ENCODE peak calls at places on chromosomes 3 and 15, in six cellular contexts. Q is HepG2; A is esophagus muscularis mucosa; I is psoas muscle; B is tibial artery; S is CD8-positive, alpha-beta T cell. D is an unnamed sample.

GRCh38 chr3:147921044-147921443 is 511.9 kb downstream of the ZIC1 start:
- DNase-seq in B (no peak), A (no peak), S (no peak), I (no peak), Q (no peak), D (no peak)

GRCh38 chr3:181311186-181311585 is 321.6 kb upstream of the DNAJC19 start:
- DNase-seq in I (no peak), B (no peak), S (no peak), A (no peak), Q (no peak), D (no peak)

GRCh38 chr15:44676676-44677075 is 13.2 kb upstream of the SPG11 start:
- DNase-seq in I (no peak), S (peak; percentile 30), B (no peak), A (no peak), Q (no peak), D (no peak)

GRCh38 chr3:17027344-17027743 is 142.6 kb downstream of the PLCL2 start:
- DNase-seq in I (no peak), B (no peak), S (no peak), Q (no peak), A (no peak), D (no peak)

GRCh38 chr3:50365080-50365841 is 5.9 kb upstream of the TMEM115 start:
- DNase-seq in A (peak; percentile 94), B (peak; percentile 71), I (peak; percentile 79), Q (no peak), S (peak; percentile 98), D (peak; percentile 82)

GRCh38 chr3:153591566-153592221 is 429.7 kb downstream of the RAP2B start:
- DNase-seq in B (no peak), I (no peak), A (no peak), S (no peak), Q (no peak), D (no peak)

GRCh38 chr15:66505430-66505811 is 295 bp downstream of the ZWILCH start:
- DNase-seq in I (no peak), A (no peak), B (no peak), Q (no peak), S (no peak), D (no peak)

GRCh38 chr3:60490992-60491391 is 760.3 kb downstream of the FHIT start:
- DNase-seq in B (no peak), S (no peak), I (no peak), Q (no peak), A (no peak), D (no peak)

GRCh38 chr3:100647673-100648072 is 38.3 kb downstream of the ADGRG7 start:
- DNase-seq in Q (no peak), A (no peak), I (no peak), S (no peak), B (no peak), D (no peak)

GRCh38 chr3:132289311-132289710 is 27.9 kb upstream of the ACP3 start:
- DNase-seq in A (peak; percentile 72), S (no peak), Q (no peak), B (no peak), I (no peak), D (no peak)

GRCh38 chr3:53234841-53235232 is 21.0 kb downstream of the TKT start:
- DNase-seq in I (no peak), A (no peak), S (no peak), B (no peak), Q (no peak), D (no peak)

GRCh38 chr3:112092439-112093179 is 6.4 kb downstream of the C3orf52 start:
- DNase-seq in B (no peak), Q (no peak), S (no peak), I (no peak), A (no peak), D (no peak)

GRCh38 chr3:29683306-29683993 is 402.6 kb downstream of the RBMS3 start:
- DNase-seq in A (no peak), I (no peak), B (no peak), Q (no peak), S (no peak), D (no peak)

GRCh38 chr3:176647988-176648387 is 549.3 kb downstream of the TBL1XR1 start:
- DNase-seq in A (no peak), B (no peak), I (no peak), S (no peak), Q (no peak), D (no peak)

GRCh38 chr3:159840900-159841299 is 147.7 kb upstream of the IL12A start:
- DNase-seq in B (no peak), I (no peak), S (no peak), A (no peak), Q (no peak), D (no peak)

GRCh38 chr3:162390891-162391290 is 894.3 kb downstream of the OTOL1 start:
- DNase-seq in I (no peak), S (no peak), B (no peak), A (no peak), Q (no peak), D (no peak)

GRCh38 chr15:66935688-66936087 is 129.7 kb upstream of the SMAD3 start:
- DNase-seq in I (no peak), B (peak; percentile 14), A (no peak), Q (no peak), S (no peak), D (no peak)

GRCh38 chr15:80105193-80105984 is 45.9 kb downstream of the ZFAND6 start:
- DNase-seq in Q (no peak), S (no peak), I (no peak), A (no peak), B (no peak), D (no peak)

GRCh38 chr15:22257047-22257667 is 176.8 kb downstream of the OR4M2 start:
- DNase-seq in Q (no peak), B (no peak), I (no peak), A (no peak), S (no peak), D (no peak)

GRCh38 chr15:22259881-22260421 is 179.6 kb downstream of the OR4M2 start:
- DNase-seq in B (no peak), A (no peak), S (no peak), Q (no peak), I (no peak), D (no peak)

GRCh38 chr15:22253676-22254408 is 173.5 kb downstream of the OR4M2 start:
- DNase-seq in S (no peak), I (no peak), B (no peak), A (no peak), Q (no peak), D (no peak)

GRCh38 chr15:22258402-22259150 is 178.2 kb downstream of the OR4M2 start:
- DNase-seq in S (no peak), I (no peak), Q (no peak), B (no peak), A (no peak), D (no peak)

GRCh38 chr15:22257668-22258401 is 177.5 kb downstream of the OR4M2 start:
- DNase-seq in B (no peak), A (no peak), Q (no peak), I (no peak), S (no peak), D (no peak)
- H3K9me3 ChIP-seq in B (no peaks in the 10 kb centered on the region), A (no peaks in the 10 kb centered on the region), Q (no peaks in the 10 kb centered on the region), I (no peaks in the 10 kb centered on the region), S (no peaks in the 10 kb centered on the region), D (no peaks in the 10 kb centered on the region)

GRCh38 chr3:168844502-168845482 is 749.1 kb upstream of the GOLIM4 start:
- DNase-seq in I (no peak), A (no peak), Q (no peak), S (no peak), B (no peak), D (no peak)

GRCh38 chr3:168843481-168843880 is 747.8 kb upstream of the GOLIM4 start:
- DNase-seq in B (no peak), I (no peak), A (no peak), Q (no peak), S (no peak), D (no peak)

GRCh38 chr3:168850109-168850508 is 754.4 kb upstream of the GOLIM4 start:
- DNase-seq in Q (no peak), S (no peak), A (no peak), B (no peak), I (no peak), D (no peak)

DNA sequence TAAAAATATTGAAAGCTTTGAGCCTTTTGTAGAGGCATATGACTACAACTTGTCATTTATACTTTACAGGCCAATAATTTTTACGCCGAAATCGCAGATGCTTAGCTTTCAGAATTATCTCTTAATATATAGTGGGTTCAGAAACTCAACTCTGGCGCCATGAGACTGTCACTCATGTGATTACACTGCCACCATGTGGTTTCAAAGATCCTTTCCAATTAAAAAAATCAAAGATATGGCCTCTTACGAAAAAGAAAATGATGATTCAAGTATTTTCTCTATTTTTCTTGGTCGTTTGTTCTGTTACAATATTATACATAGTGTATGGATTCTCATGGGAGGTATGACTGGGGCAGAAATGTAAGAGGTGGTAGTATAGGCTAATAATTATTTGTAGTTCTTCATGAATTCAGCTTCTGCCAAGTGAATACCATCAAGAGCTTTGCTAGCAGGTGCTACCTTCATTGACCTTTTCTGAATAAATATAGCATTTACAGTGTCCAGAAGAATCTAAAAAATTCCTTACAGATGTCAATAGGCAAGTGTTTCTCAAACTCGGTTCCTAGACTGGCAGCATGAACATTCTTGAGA is 751.7 kb upstream of the GOLIM4 start:
- DNase-seq in Q (no peak), I (no peak), S (no peak), B (no peak), A (no peak), D (no peak)
- H3K4me3 ChIP-seq in Q (no peak overlapping the region), I (no peak overlapping the region), S (no peak overlapping the region), B (no peak overlapping the region), A (no peak overlapping the region), D (no peak overlapping the region)

DNA sequence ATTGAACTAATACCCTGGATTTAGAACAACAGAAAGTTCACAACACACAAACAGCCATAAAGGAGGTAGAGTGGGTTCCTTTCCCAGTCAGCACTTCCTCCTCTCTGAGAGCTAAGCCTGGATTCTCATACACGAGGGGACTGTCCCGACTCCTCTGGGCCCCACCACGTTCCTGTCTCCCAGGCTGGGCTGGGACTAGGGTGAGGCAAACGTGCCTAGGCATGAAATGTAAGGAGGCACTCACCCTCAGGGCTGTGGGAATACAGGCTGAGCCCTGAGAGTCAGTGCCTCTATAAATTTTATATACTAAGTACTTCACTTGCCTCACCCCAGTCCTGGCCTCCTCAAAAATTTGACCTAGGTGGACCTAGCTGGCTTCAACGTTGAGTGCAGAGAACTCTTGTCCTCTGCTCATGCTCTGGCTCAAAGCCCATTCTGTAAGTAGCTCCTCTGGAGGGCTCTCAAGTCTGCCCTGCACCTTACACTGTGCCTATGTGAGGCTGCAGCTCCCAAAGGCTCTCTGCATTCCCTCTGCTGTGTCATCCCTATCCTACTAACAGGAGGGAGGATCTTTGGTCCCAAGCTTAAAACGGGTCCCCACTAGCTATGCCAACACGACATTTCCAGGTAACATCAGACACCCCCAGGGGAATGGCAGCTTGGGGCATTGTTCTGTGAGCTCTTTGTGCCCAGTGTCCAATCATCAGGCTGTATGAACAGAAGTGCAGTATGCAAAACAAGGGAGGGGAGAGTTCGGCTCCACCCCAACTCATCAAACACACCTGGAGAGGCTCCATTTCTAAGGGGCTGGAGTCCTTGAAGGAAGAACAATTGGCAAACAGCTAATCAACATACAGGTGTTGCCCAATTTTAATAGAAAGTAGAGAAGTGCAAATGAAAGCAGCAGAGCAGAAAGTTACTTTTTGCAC is 233.2 kb downstream of the RPLP1 start:
- DNase-seq in A (no peak), S (no peak), B (no peak), I (no peak), Q (no peak), D (no peak)
- H3K9me3 ChIP-seq in A (no peaks in the 10 kb centered on the region), S (no peaks in the 10 kb centered on the region), B (no peaks in the 10 kb centered on the region), I (peaks cover 19% of the 10 kb centered on the region), Q (peaks cover 10% of the 10 kb centered on the region), D (peaks cover 10% of the 10 kb centered on the region)

DNA sequence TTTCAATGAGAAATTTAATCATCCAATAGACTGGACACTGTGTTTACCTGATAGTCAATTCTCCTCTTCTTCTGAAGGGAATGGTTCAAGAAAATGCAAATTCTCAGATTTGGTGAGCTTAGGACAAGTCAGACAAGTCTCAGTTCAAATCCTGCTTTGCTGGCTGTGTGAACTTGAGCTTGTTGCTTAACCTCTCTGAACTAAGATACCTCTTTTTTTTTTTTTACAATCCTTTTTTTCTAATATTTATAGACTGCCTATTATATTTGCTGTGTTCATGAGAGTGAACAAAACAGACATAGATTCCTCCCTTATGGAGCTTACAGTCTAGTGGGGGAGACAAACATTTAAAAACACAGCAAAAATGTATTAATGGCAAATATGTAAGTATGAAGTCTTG is 8.2 kb upstream of the SLC28A1 start:
- DNase-seq in Q (no peak), A (no peak), S (no peak), I (no peak), B (no peak), D (no peak)
- H3K4me3 ChIP-seq in Q (no peak overlapping the region), A (no peak overlapping the region), S (no peak overlapping the region), I (no peak overlapping the region), B (no peak overlapping the region), D (no peak overlapping the region)

D was measured in right atrium auricular region.